ENCODE peak calls at places on chromosomes 2 and 18, in four cellular contexts. Q is astrocyte, D is K562, N is IMR-90. M is an unnamed sample.

GRCh38 chr2:20593072-20594034 is 57.5 kb downstream of the HS1BP3 start:
- DNase-seq in Q (peak), D (peak), N (peak), M (peak)

GRCh38 chr18:22346342-22346967 is 71.3 kb downstream of the CTAGE1 start:
- DNase-seq in Q (peak), D (no peak), N (peak), M (peak)

GRCh38 chr2:128549646-128550260 is 231.1 kb upstream of the HS6ST1 start:
- DNase-seq in N (no peak), D (no peak), Q (no peak), M (no peak)

GRCh38 chr2:210199186-210199765 is 26.0 kb downstream of the ACADL start:
- DNase-seq in Q (peak), N (peak), D (peak), M (no peak)

GRCh38 chr2:119460076-119460475 is 28.4 kb downstream of the TMEM37 start:
- DNase-seq in N (no peak), D (no peak), Q (no peak), M (peak)

GRCh38 chr2:195280024-195280423 is 377.0 kb upstream of the SLC39A10 start:
- DNase-seq in Q (no peak), N (no peak), D (no peak), M (no peak)

GRCh38 chr2:121084137-121084680 is 200.8 kb downstream of the TFCP2L1 start:
- DNase-seq in D (no peak), Q (no peak), N (no peak), M (no peak)

GRCh38 chr2:237968048-237968862 is 1.4 kb downstream of the UBE2F start:
- DNase-seq in N (peak), D (peak), Q (peak), M (peak)

GRCh38 chr2:126359494-126359893 is 296.5 kb upstream of the GYPC start:
- DNase-seq in Q (no peak), N (peak), D (peak), M (no peak)

GRCh38 chr2:58890865-58891525 is 649.9 kb upstream of the FANCL start:
- DNase-seq in Q (no peak), D (no peak), N (no peak), M (no peak)

GRCh38 chr2:176827269-176827668 is 385.3 kb upstream of the HNRNPA3 start:
- DNase-seq in D (no peak), Q (no peak), N (no peak), M (no peak)

GRCh38 chr2:96828436-96828835 is 12.4 kb downstream of the CNNM3 start:
- DNase-seq in D (no peak), N (no peak), Q (no peak), M (no peak)

GRCh38 chr2:74373189-74373588 is 6.9 kb downstream of the DCTN1 start:
- DNase-seq in D (no peak), N (no peak), Q (no peak), M (no peak)

GRCh38 chr2:47535991-47536390 is 133.0 kb downstream of the MSH2 start:
- DNase-seq in Q (peak), N (no peak), D (no peak), M (no peak)

GRCh38 chr2:43082111-43082877 is 144.1 kb downstream of the ZFP36L2 start:
- DNase-seq in N (peak), D (no peak), Q (peak), M (peak)

GRCh38 chr2:84443477-84443876 is 15.6 kb downstream of the SUCLG1 start:
- DNase-seq in D (no peak), Q (peak), N (no peak), M (no peak)

GRCh38 chr2:70094978-70095832 is 7.9 kb downstream of the PCBP1 start:
- DNase-seq in Q (peak), N (peak), D (no peak), M (peak)

GRCh38 chr2:57429821-57430220 is 616.8 kb upstream of the VRK2 start:
- DNase-seq in D (no peak), N (no peak), Q (no peak), M (no peak)

GRCh38 chr2:113178891-113179290 is 5.1 kb downstream of the PSD4 start:
- DNase-seq in N (no peak), D (no peak), Q (no peak), M (no peak)

GRCh38 chr2:216777637-216778273 is 82.1 kb downstream of the TNP1 start:
- DNase-seq in Q (no peak), N (peak), D (peak), M (peak)

GRCh38 chr2:158740591-158740990 is 54.5 kb upstream of the DAPL1 start:
- DNase-seq in Q (peak), D (no peak), N (peak), M (no peak)

GRCh38 chr2:182761903-182762302 is 45.8 kb downstream of the DNAJC10 start:
- DNase-seq in N (peak), D (no peak), Q (peak), M (no peak)

GRCh38 chr18:75638597-75639467 is 211.3 kb upstream of the SMIM21 start:
- DNase-seq in D (no peak), Q (peak), N (peak), M (no peak)

GRCh38 chr2:51795248-51795888 is 763.4 kb upstream of the NRXN1 start:
- DNase-seq in N (no peak), D (no peak), Q (no peak), M (no peak)

GRCh38 chr2:182379235-182379634 is 47.6 kb downstream of the PDE1A start:
- DNase-seq in D (no peak), Q (peak), N (peak), M (no peak)

DNA sequence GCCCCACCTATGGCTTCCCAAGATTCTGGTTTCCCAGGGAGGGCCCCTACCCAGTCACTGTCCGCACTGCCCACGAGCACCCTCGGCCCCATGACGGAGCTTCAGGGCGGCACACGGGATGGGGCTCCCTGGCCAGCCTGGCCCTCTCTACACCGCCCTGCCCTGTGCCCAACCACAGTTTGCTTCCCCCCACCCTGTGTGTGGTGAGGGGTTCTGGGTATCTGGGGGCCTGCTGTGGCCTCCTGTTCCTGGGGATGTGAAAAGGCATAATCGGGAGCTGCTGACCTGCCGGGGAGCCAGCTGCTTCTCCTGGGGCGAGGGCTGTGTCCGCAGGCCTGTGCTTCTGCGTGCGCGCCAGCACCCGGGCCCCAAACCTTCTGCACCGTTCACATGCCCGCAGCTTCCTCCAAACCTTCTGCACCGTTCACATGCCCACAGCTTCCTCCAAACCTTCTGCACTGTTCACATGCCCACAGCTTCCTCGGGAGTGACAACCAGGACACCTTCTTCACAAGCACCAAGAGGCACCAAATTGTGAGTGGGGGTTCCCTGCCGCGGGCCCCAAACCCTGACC is 12.4 kb downstream of the ANO7 start:
- DNase-seq in Q (no peak), N (no peak), D (no peak), M (no peak)
- H2AFZ ChIP-seq in Q (no peak), N (no peak), D (no peak), M (no peak)

DNA sequence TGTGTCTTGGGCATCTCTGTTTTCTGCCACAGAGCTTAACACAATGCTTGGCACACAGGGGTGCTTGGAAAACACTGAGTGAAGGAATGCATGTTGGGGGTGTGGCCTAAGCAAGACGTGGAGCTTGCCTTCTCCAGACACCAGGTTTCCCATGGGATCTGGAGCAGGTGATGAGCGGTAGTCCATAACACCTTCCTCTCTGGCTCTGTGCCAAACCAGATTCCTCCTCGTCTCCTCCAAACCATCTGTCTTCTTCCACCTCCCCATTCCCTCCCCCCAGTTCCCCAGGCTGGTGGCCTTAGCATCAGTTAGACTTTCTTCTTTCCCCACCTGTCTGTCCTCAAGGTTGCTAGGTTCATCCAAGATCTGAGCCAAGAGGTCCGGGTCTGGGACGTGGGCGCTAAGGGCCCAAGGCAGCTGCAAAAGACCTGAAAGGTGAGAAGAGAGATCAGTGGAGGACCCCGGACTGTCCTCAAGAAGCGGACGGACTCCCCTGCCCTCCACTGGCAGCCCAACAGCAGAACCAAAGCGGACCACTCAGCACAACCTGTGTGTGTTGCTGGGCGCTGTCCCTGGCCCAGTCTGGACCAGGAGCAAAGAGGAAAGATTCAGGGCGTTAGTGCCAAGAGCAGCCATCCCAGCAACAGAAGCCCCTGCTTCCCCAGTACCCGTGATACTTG is 1.2 kb upstream of the ITM2C start:
- DNase-seq in D (no peak), Q (no peak), N (no peak), M (no peak)
- H3K9ac ChIP-seq in D (no peak), Q (no peak), N (no peak), M (no peak)

GRCh38 chr2:17255071-17255470 is 263.2 kb downstream of the RAD51AP2 start:
- DNase-seq in N (no peak), D (no peak), Q (no peak), M (no peak)
- H2AFZ ChIP-seq in N (no peak), D (no peak), Q (no peak), M (no peak)

GRCh38 chr2:241796610-241797138 is 12.3 kb upstream of the NEU4 start:
- DNase-seq in D (no peak), N (no peak), Q (no peak), M (no peak)

GRCh38 chr2:241794250-241794823 is 14.7 kb upstream of the NEU4 start:
- DNase-seq in D (no peak), N (no peak), Q (no peak), M (no peak)

GRCh38 chr2:241796209-241796608 is 12.8 kb upstream of the NEU4 start:
- DNase-seq in N (no peak), Q (no peak), D (no peak), M (no peak)

GRCh38 chr2:241793385-241793784 is 15.6 kb upstream of the NEU4 start:
- DNase-seq in N (no peak), D (no peak), Q (no peak), M (no peak)

GRCh38 chr2:241795021-241795999 is 13.7 kb upstream of the NEU4 start:
- DNase-seq in Q (no peak), D (no peak), N (no peak), M (no peak)
- H3K9ac ChIP-seq in Q (no peak), D (no peak), N (no peak), M (no peak)

GRCh38 chr2:124558277-124558676 is 533.2 kb downstream of the CNTNAP5 start:
- DNase-seq in D (no peak), Q (no peak), N (no peak), M (no peak)
- H2AFZ ChIP-seq in D (no peak), Q (no peak), N (no peak), M (no peak)

DNA sequence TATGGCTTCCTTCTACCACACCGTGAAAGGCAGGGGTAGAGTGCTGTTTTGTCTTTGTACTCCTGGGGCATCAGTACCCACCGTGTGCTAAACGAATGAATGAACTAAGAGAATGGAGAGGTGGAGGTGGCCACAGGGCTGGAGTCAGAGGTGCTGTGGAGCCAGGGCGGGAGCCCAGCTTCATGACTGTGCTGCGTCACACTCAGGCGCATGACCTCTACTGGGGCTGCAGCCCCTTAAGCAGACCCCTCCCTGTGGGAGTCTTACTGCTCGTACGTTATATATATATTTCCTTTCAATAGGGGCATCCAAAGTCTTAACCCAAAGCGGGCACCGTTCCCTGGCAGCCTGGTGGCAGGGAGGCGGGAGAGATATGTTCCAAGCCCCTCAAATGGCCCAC is 18.0 kb upstream of the LBH start:
- DNase-seq in Q (no peak), N (no peak), D (no peak), M (no peak)
- H3K9ac ChIP-seq in Q (no peak), N (no peak), D (no peak), M (no peak)

M was measured in mammary epithelial cell.